ENCODE peak calls at places on chromosomes 12 and 14, in eight cellular contexts. One of them, this sample, is unnamed.

GRCh38 chr12:104177663-104178501 is 37.7 kb upstream of the TXNRD1 start:
- DNase-seq in uterus: peak
- DNase-seq in IMR-90: peak
- DNase-seq in GM12891: no peak
- DNase-seq in H1: peak
- DNase-seq in Peyer's patch: peak
- DNase-seq in endothelial cell of umbilical vein: peak
- DNase-seq in stomach: peak
- DNase-seq in this sample: peak

GRCh38 chr14:35406090-35406489 is 1.5 kb upstream of the NFKBIA start:
- DNase-seq in uterus: no peak
- DNase-seq in IMR-90: no peak
- DNase-seq in GM12891: no peak
- DNase-seq in H1: no peak
- DNase-seq in Peyer's patch: no peak
- DNase-seq in endothelial cell of umbilical vein: no peak
- DNase-seq in stomach: no peak
- DNase-seq in this sample: no peak

GRCh38 chr12:5768171-5768879 is 176.7 kb downstream of the ANO2 start:
- DNase-seq in uterus: no peak
- DNase-seq in IMR-90: no peak
- DNase-seq in GM12891: no peak
- DNase-seq in H1: no peak
- DNase-seq in Peyer's patch: no peak
- DNase-seq in endothelial cell of umbilical vein: peak
- DNase-seq in stomach: peak
- DNase-seq in this sample: no peak

GRCh38 chr12:67271976-67272375 is 2.8 kb downstream of the CAND1 start:
- DNase-seq in uterus: no peak
- DNase-seq in IMR-90: peak
- DNase-seq in GM12891: no peak
- DNase-seq in H1: no peak
- DNase-seq in Peyer's patch: no peak
- DNase-seq in endothelial cell of umbilical vein: no peak
- DNase-seq in stomach: no peak
- DNase-seq in this sample: no peak

GRCh38 chr14:91866061-91866460 is 1.3 kb downstream of the TC2N start:
- DNase-seq in uterus: no peak
- DNase-seq in IMR-90: no peak
- DNase-seq in GM12891: no peak
- DNase-seq in H1: no peak
- DNase-seq in Peyer's patch: no peak
- DNase-seq in endothelial cell of umbilical vein: no peak
- DNase-seq in stomach: no peak
- DNase-seq in this sample: no peak

GRCh38 chr12:89959188-89959587 is 250.6 kb upstream of the ATP2B1 start:
- DNase-seq in uterus: no peak
- DNase-seq in IMR-90: no peak
- DNase-seq in GM12891: no peak
- DNase-seq in H1: no peak
- DNase-seq in Peyer's patch: no peak
- DNase-seq in endothelial cell of umbilical vein: no peak
- DNase-seq in stomach: no peak
- DNase-seq in this sample: no peak

GRCh38 chr12:102329883-102330282 is 132.2 kb upstream of the PMCH start:
- DNase-seq in uterus: no peak
- DNase-seq in IMR-90: no peak
- DNase-seq in GM12891: no peak
- DNase-seq in H1: no peak
- DNase-seq in Peyer's patch: no peak
- DNase-seq in endothelial cell of umbilical vein: no peak
- DNase-seq in stomach: no peak
- DNase-seq in this sample: no peak

GRCh38 chr12:115088328-115088994 is 404.5 kb upstream of the TBX3 start:
- DNase-seq in uterus: no peak
- DNase-seq in IMR-90: no peak
- DNase-seq in GM12891: no peak
- DNase-seq in H1: no peak
- DNase-seq in Peyer's patch: no peak
- DNase-seq in endothelial cell of umbilical vein: no peak
- DNase-seq in stomach: no peak
- DNase-seq in this sample: no peak

GRCh38 chr12:49309361-49309760 is 13.7 kb upstream of the TROAP start:
- DNase-seq in uterus: no peak
- DNase-seq in IMR-90: no peak
- DNase-seq in GM12891: no peak
- DNase-seq in H1: no peak
- DNase-seq in Peyer's patch: no peak
- DNase-seq in endothelial cell of umbilical vein: no peak
- DNase-seq in stomach: no peak
- DNase-seq in this sample: no peak

GRCh38 chr12:46268349-46268616 is 560 bp downstream of the SLC38A1 start:
- DNase-seq in uterus: no peak
- DNase-seq in IMR-90: peak
- DNase-seq in GM12891: no peak
- DNase-seq in H1: no peak
- DNase-seq in Peyer's patch: no peak
- DNase-seq in endothelial cell of umbilical vein: no peak
- DNase-seq in stomach: no peak
- DNase-seq in this sample: no peak

GRCh38 chr12:125143491-125143890 is 78.3 kb downstream of the AACS start:
- DNase-seq in uterus: no peak
- DNase-seq in IMR-90: peak
- DNase-seq in GM12891: no peak
- DNase-seq in H1: no peak
- DNase-seq in Peyer's patch: no peak
- DNase-seq in endothelial cell of umbilical vein: peak
- DNase-seq in stomach: no peak
- DNase-seq in this sample: no peak

GRCh38 chr12:122423258-122424165 is 1.0 kb upstream of the CLIP1 start:
- DNase-seq in uterus: no peak
- DNase-seq in IMR-90: peak
- DNase-seq in GM12891: no peak
- DNase-seq in H1: peak
- DNase-seq in Peyer's patch: peak
- DNase-seq in endothelial cell of umbilical vein: peak
- DNase-seq in stomach: no peak
- DNase-seq in this sample: no peak

GRCh38 chr12:122421815-122422737 is at the start of gene CLIP1:
- DNase-seq in uterus: peak
- DNase-seq in IMR-90: peak
- DNase-seq in GM12891: peak
- DNase-seq in H1: peak
- DNase-seq in Peyer's patch: peak
- DNase-seq in endothelial cell of umbilical vein: peak
- DNase-seq in stomach: peak
- DNase-seq in this sample: peak

GRCh38 chr12:122420471-122421262 is 1.8 kb downstream of the CLIP1 start:
- DNase-seq in uterus: no peak
- DNase-seq in IMR-90: no peak
- DNase-seq in GM12891: no peak
- DNase-seq in H1: no peak
- DNase-seq in Peyer's patch: no peak
- DNase-seq in endothelial cell of umbilical vein: no peak
- DNase-seq in stomach: no peak
- DNase-seq in this sample: no peak

GRCh38 chr12:122422769-122423257 is 344 bp upstream of the CLIP1 start:
- DNase-seq in uterus: peak
- DNase-seq in IMR-90: peak
- DNase-seq in GM12891: no peak
- DNase-seq in H1: peak
- DNase-seq in Peyer's patch: peak
- DNase-seq in endothelial cell of umbilical vein: peak
- DNase-seq in stomach: no peak
- DNase-seq in this sample: peak

GRCh38 chr12:122421263-122421814 is 1.1 kb downstream of the CLIP1 start:
- DNase-seq in uterus: peak
- DNase-seq in IMR-90: peak
- DNase-seq in GM12891: no peak
- DNase-seq in H1: no peak
- DNase-seq in Peyer's patch: peak
- DNase-seq in endothelial cell of umbilical vein: no peak
- DNase-seq in stomach: peak
- DNase-seq in this sample: no peak
- TF ChIP-seq POLR2A in uterus: no peak
- TF ChIP-seq POLR2A in IMR-90: peak
- TF ChIP-seq POLR2A in GM12891: no peak
- TF ChIP-seq POLR2A in H1: no peak
- TF ChIP-seq POLR2A in Peyer's patch: no peak
- TF ChIP-seq POLR2A in endothelial cell of umbilical vein: no peak
- TF ChIP-seq POLR2A in stomach: no peak
- TF ChIP-seq POLR2A in this sample: no peak

GRCh38 chr12:110279976-110280783 is 867 bp upstream of the ATP2A2 start:
- DNase-seq in uterus: no peak
- DNase-seq in IMR-90: peak
- DNase-seq in GM12891: peak
- DNase-seq in H1: peak
- DNase-seq in Peyer's patch: peak
- DNase-seq in endothelial cell of umbilical vein: peak
- DNase-seq in stomach: peak
- DNase-seq in this sample: peak

GRCh38 chr12:110279561-110279960 is 1.5 kb upstream of the ATP2A2 start:
- DNase-seq in uterus: no peak
- DNase-seq in IMR-90: no peak
- DNase-seq in GM12891: no peak
- DNase-seq in H1: no peak
- DNase-seq in Peyer's patch: no peak
- DNase-seq in endothelial cell of umbilical vein: no peak
- DNase-seq in stomach: no peak
- DNase-seq in this sample: no peak

GRCh38 chr12:110282343-110282860 is 1.4 kb downstream of the ATP2A2 start:
- DNase-seq in uterus: no peak
- DNase-seq in IMR-90: no peak
- DNase-seq in GM12891: no peak
- DNase-seq in H1: no peak
- DNase-seq in Peyer's patch: no peak
- DNase-seq in endothelial cell of umbilical vein: no peak
- DNase-seq in stomach: no peak
- DNase-seq in this sample: no peak

GRCh38 chr12:110281549-110282342 is 699 bp downstream of the ATP2A2 start:
- DNase-seq in uterus: peak
- DNase-seq in IMR-90: peak
- DNase-seq in GM12891: peak
- DNase-seq in H1: peak
- DNase-seq in Peyer's patch: peak
- DNase-seq in endothelial cell of umbilical vein: peak
- DNase-seq in stomach: peak
- DNase-seq in this sample: no peak

DNA sequence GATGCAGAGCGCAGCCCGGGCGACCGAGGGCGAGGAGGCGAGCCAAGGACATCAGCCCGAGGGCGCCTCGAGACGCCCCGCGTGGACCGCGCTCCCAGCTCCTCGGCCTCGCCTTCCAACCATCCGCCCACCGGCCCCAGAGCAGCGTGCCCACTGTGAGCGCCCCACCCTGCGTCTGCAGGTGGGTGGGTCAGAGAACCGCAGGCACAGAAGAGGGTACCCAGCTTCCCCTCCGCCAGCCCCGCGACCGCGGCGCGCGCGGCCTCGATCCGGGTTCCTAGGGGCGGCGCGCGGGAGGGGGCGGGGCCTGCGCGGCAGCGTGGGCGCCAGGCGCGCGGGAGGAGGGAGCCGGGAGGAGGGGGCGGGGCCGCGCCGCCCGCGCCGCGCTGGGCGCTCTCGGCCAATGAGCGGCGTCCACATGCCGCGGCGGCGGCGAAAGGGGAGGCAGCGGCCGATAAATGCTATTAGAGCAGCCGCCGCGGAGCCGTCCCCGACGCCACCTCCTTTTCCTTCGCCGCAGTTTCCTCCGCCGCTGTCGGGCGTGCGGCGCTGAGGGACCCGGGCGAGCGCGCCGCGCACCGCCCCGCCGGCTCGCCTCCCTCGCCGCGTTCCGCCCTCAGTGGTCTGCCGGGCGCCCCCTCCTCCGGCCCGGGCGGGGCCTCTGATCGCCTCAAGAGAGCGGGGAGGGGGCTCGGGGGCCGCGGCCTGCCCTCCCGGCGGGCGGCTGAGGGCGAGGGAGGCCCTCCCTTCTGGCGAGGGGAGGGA is at the start of gene ATP2A2:
- DNase-seq in uterus: peak
- DNase-seq in IMR-90: peak
- DNase-seq in GM12891: peak
- DNase-seq in H1: peak
- DNase-seq in Peyer's patch: peak
- DNase-seq in endothelial cell of umbilical vein: peak
- DNase-seq in stomach: peak
- DNase-seq in this sample: peak
- TF ChIP-seq POLR2A in uterus: peak
- TF ChIP-seq POLR2A in IMR-90: peak
- TF ChIP-seq POLR2A in GM12891: peak
- TF ChIP-seq POLR2A in H1: peak
- TF ChIP-seq POLR2A in Peyer's patch: peak
- TF ChIP-seq POLR2A in endothelial cell of umbilical vein: peak
- TF ChIP-seq POLR2A in stomach: no peak
- TF ChIP-seq POLR2A in this sample: peak

GRCh38 chr12:52053570-52054209 is 2.4 kb downstream of the NR4A1 start:
- DNase-seq in uterus: no peak
- DNase-seq in IMR-90: peak
- DNase-seq in GM12891: no peak
- DNase-seq in H1: no peak
- DNase-seq in Peyer's patch: no peak
- DNase-seq in endothelial cell of umbilical vein: no peak
- DNase-seq in stomach: peak
- DNase-seq in this sample: no peak

GRCh38 chr12:52054231-52054837 is 3.1 kb downstream of the NR4A1 start:
- DNase-seq in uterus: no peak
- DNase-seq in IMR-90: no peak
- DNase-seq in GM12891: no peak
- DNase-seq in H1: no peak
- DNase-seq in Peyer's patch: no peak
- DNase-seq in endothelial cell of umbilical vein: no peak
- DNase-seq in stomach: peak
- DNase-seq in this sample: no peak

GRCh38 chr12:52050116-52050770 is 999 bp upstream of the NR4A1 start:
- DNase-seq in uterus: no peak
- DNase-seq in IMR-90: peak
- DNase-seq in GM12891: no peak
- DNase-seq in H1: peak
- DNase-seq in Peyer's patch: no peak
- DNase-seq in endothelial cell of umbilical vein: no peak
- DNase-seq in stomach: peak
- DNase-seq in this sample: no peak

GRCh38 chr12:52050771-52051541 is at the start of gene NR4A1:
- DNase-seq in uterus: peak
- DNase-seq in IMR-90: peak
- DNase-seq in GM12891: peak
- DNase-seq in H1: peak
- DNase-seq in Peyer's patch: peak
- DNase-seq in endothelial cell of umbilical vein: peak
- DNase-seq in stomach: peak
- DNase-seq in this sample: peak

GRCh38 chr12:52052471-52053186 is 1.4 kb downstream of the NR4A1 start:
- DNase-seq in uterus: no peak
- DNase-seq in IMR-90: peak
- DNase-seq in GM12891: no peak
- DNase-seq in H1: no peak
- DNase-seq in Peyer's patch: peak
- DNase-seq in endothelial cell of umbilical vein: no peak
- DNase-seq in stomach: peak
- DNase-seq in this sample: no peak
- TF ChIP-seq POLR2A in uterus: no peak
- TF ChIP-seq POLR2A in IMR-90: peak
- TF ChIP-seq POLR2A in GM12891: no peak
- TF ChIP-seq POLR2A in H1: no peak
- TF ChIP-seq POLR2A in Peyer's patch: peak
- TF ChIP-seq POLR2A in endothelial cell of umbilical vein: no peak
- TF ChIP-seq POLR2A in stomach: no peak
- TF ChIP-seq POLR2A in this sample: no peak

GRCh38 chr12:56630180-56630632 is at the start of gene BAZ2A:
- DNase-seq in uterus: peak
- DNase-seq in IMR-90: peak
- DNase-seq in GM12891: peak
- DNase-seq in H1: peak
- DNase-seq in Peyer's patch: peak
- DNase-seq in endothelial cell of umbilical vein: peak
- DNase-seq in stomach: peak
- DNase-seq in this sample: peak
- TF ChIP-seq POLR2A in uterus: peak
- TF ChIP-seq POLR2A in IMR-90: no peak
- TF ChIP-seq POLR2A in GM12891: no peak
- TF ChIP-seq POLR2A in H1: no peak
- TF ChIP-seq POLR2A in Peyer's patch: no peak
- TF ChIP-seq POLR2A in endothelial cell of umbilical vein: no peak
- TF ChIP-seq POLR2A in stomach: no peak
- TF ChIP-seq POLR2A in this sample: no peak